ENCODE peak calls at places on chromosomes 1 and 21, in ten cellular contexts. V, Y, D, M, N, Z, C, I, K and Q are unnamed samples.
A peak's percentile ranks its signal among the peaks of the same experiment; 100 is the strongest.

GRCh38 chr21:14120091-14120734 is 90.5 kb downstream of the LIPI start:
- DNase-seq in V (no peak), Y (peak; percentile 33), D (peak; percentile 73), M (no peak), N (peak; percentile 49), Z (no peak), C (peak; percentile 16), I (no peak), K (peak; percentile 75), Q (no peak)

GRCh38 chr1:31441073-31441472 is 28.1 kb downstream of the SERINC2 start:
- DNase-seq in V (no peak), Y (no peak), D (no peak), M (no peak), N (no peak), Z (no peak), C (no peak), I (no peak), K (no peak), Q (no peak)

GRCh38 chr1:207997486-207998268 is 86.8 kb upstream of the CD34 start:
- DNase-seq in V (peak; percentile 75), Y (peak; percentile 88), D (peak; percentile 87), M (peak; percentile 88), N (peak; percentile 78), Z (no peak), C (peak; percentile 64), I (peak; percentile 81), K (peak; percentile 82), Q (peak; percentile 82)

GRCh38 chr1:7493711-7494110 is 277.4 kb upstream of the VAMP3 start:
- DNase-seq in V (peak; percentile 28), Y (no peak), D (no peak), M (no peak), N (no peak), Z (no peak), C (no peak), I (no peak), K (peak; percentile 75), Q (no peak)

GRCh38 chr1:8169364-8170058 is 143.4 kb upstream of the ERRFI1 start:
- DNase-seq in V (no peak), Y (peak; percentile 95), D (peak; percentile 84), M (peak; percentile 93), N (peak; percentile 80), Z (no peak), C (no peak), I (peak; percentile 69), K (peak; percentile 14), Q (peak; percentile 77)

GRCh38 chr1:32521165-32521564 is 18.1 kb upstream of the ZBTB8A start:
- DNase-seq in V (no peak), Y (no peak), D (no peak), M (no peak), N (no peak), Z (no peak), C (no peak), I (no peak), K (no peak), Q (no peak)

GRCh38 chr21:44999972-45000636 is 60.3 kb downstream of the SLX9 start:
- DNase-seq in V (peak; percentile 57), Y (no peak), D (no peak), M (no peak), N (no peak), Z (no peak), C (peak; percentile 8), I (no peak), K (peak; percentile 4), Q (no peak)

GRCh38 chr1:38044224-38045215 is 2.1 kb downstream of the POU3F1 start:
- DNase-seq in V (no peak), Y (no peak), D (no peak), M (no peak), N (no peak), Z (no peak), C (no peak), I (no peak), K (no peak), Q (no peak)

GRCh38 chr1:66475940-66476339 is 58.0 kb upstream of the SGIP1 start:
- DNase-seq in V (no peak), Y (no peak), D (no peak), M (no peak), N (no peak), Z (no peak), C (peak; percentile 48), I (no peak), K (no peak), Q (no peak)

GRCh38 chr1:159009704-159010361 is at the start of gene IFI16:
- DNase-seq in V (no peak), Y (peak; percentile 83), D (peak; percentile 74), M (peak; percentile 98), N (peak; percentile 68), Z (no peak), C (no peak), I (peak; percentile 10), K (no peak), Q (no peak)

GRCh38 chr21:43025636-43026180 is 49.9 kb downstream of the CBS start:
- DNase-seq in V (no peak), Y (no peak), D (no peak), M (peak; percentile 94), N (no peak), Z (no peak), C (no peak), I (no peak), K (no peak), Q (no peak)

GRCh38 chr1:174040387-174040786 is 18.2 kb upstream of the RC3H1 start:
- DNase-seq in V (no peak), Y (peak; percentile 12), D (peak; percentile 26), M (peak; percentile 64), N (no peak), Z (no peak), C (no peak), I (no peak), K (peak; percentile 42), Q (no peak)

GRCh38 chr1:26972390-26972789 is 12.1 kb upstream of the KDF1 start:
- DNase-seq in V (peak; percentile 8), Y (no peak), D (no peak), M (no peak), N (no peak), Z (no peak), C (no peak), I (no peak), K (no peak), Q (no peak)

GRCh38 chr1:220164116-220164515 is 70.2 kb downstream of the IARS2 start:
- DNase-seq in V (no peak), Y (no peak), D (no peak), M (no peak), N (no peak), Z (no peak), C (no peak), I (no peak), K (no peak), Q (no peak)

GRCh38 chr1:53583021-53583902 is 124.1 kb downstream of the DMRTB1 start:
- DNase-seq in V (peak; percentile 36), Y (peak; percentile 64), D (no peak), M (peak; percentile 83), N (no peak), Z (peak; percentile 74), C (no peak), I (no peak), K (no peak), Q (no peak)

GRCh38 chr1:53584446-53585102 is 125.4 kb downstream of the DMRTB1 start:
- DNase-seq in V (peak; percentile 17), Y (no peak), D (no peak), M (no peak), N (no peak), Z (peak; percentile 29), C (no peak), I (no peak), K (no peak), Q (no peak)

GRCh38 chr1:53585116-53585515 is 125.9 kb downstream of the DMRTB1 start:
- DNase-seq in V (peak; percentile 4), Y (peak; percentile 39), D (peak; percentile 45), M (peak; percentile 89), N (no peak), Z (peak; percentile 32), C (no peak), I (no peak), K (no peak), Q (no peak)

GRCh38 chr1:53582211-53583020 is 123.2 kb downstream of the DMRTB1 start:
- DNase-seq in V (peak; percentile 20), Y (no peak), D (no peak), M (no peak), N (no peak), Z (peak; percentile 40), C (no peak), I (no peak), K (no peak), Q (peak; percentile 45)

GRCh38 chr1:53583903-53584210 is 124.7 kb downstream of the DMRTB1 start:
- DNase-seq in V (no peak), Y (no peak), D (no peak), M (no peak), N (no peak), Z (no peak), C (no peak), I (no peak), K (no peak), Q (no peak)
- H3K4me1 ChIP-seq in V (peaks cover 6% of the 10 kb centered on the region), Y (peaks cover 17% of the 10 kb centered on the region), D (no peaks in the 10 kb centered on the region), M (no peaks in the 10 kb centered on the region), N (no peaks in the 10 kb centered on the region), Z (no peaks in the 10 kb centered on the region), C (no peaks in the 10 kb centered on the region), I (no peaks in the 10 kb centered on the region), K (no peaks in the 10 kb centered on the region), Q (no peaks in the 10 kb centered on the region)

DNA sequence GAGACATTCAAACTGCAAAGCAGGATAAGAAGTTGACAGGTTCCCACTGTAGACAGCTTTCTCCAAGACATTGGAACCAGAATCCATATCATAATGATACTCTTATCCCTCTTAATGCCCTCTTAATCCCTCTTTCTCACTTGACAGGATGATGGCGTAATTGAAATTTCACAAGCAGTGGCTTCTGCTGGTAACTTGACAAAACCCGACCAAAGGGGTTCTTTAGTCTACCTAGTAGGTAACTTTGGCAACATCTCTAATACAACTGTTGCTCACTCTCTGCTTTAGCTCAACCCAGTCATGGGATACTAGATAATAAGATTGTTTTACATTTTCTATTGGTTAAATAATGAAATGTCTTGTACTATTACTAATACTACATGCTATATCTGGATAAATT is 34.7 kb downstream of the S100A10 start:
- DNase-seq in V (no peak), Y (no peak), D (no peak), M (no peak), N (no peak), Z (no peak), C (no peak), I (no peak), K (no peak), Q (no peak)
- H3K9me3 ChIP-seq in V (no peaks in the 10 kb centered on the region), Y (no peaks in the 10 kb centered on the region), D (no peaks in the 10 kb centered on the region), M (no peaks in the 10 kb centered on the region), N (no peaks in the 10 kb centered on the region), Z (no peaks in the 10 kb centered on the region), C (no peaks in the 10 kb centered on the region), I (no peaks in the 10 kb centered on the region), K (no peaks in the 10 kb centered on the region), Q (no peaks in the 10 kb centered on the region)

GRCh38 chr1:162475539-162476185 is 22.0 kb upstream of the UHMK1 start:
- DNase-seq in V (no peak), Y (no peak), D (no peak), M (no peak), N (no peak), Z (no peak), C (no peak), I (no peak), K (no peak), Q (no peak)
- TF ChIP-seq CTCF in V (no peak), Y (no peak), D (no peak), M (no peak), N (no peak), Z (no peak), C (no peak), I (no peak), K (peak; percentile 22), Q (no peak)

DNA sequence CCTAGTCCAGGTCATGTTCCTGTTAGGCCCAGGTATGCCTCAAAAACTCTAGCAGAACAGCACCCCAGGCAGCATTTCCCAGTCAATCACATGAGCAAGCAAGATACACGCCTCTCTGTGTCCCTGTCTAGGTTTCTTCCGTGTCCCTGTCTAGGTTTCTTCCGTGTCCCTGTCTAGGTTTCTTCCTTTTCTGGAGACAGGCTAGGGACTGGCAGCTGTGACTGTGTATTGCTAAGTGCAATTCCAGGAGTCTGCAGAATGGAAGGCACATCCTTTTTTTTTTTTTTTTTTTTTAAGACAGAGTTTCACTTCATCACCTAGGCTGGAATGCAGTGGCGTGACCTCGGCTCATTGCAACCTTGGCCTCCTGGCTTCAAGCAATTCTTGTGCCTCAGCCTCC is 77.6 kb downstream of the SETD4 start:
- DNase-seq in V (no peak), Y (no peak), D (no peak), M (no peak), N (no peak), Z (no peak), C (no peak), I (no peak), K (no peak), Q (no peak)
- H3K4me1 ChIP-seq in V (no peaks in the 10 kb centered on the region), Y (peaks cover 15% of the 10 kb centered on the region), D (no peaks in the 10 kb centered on the region), M (no peaks in the 10 kb centered on the region), N (no peaks in the 10 kb centered on the region), Z (no peaks in the 10 kb centered on the region), C (no peaks in the 10 kb centered on the region), I (no peaks in the 10 kb centered on the region), K (no peaks in the 10 kb centered on the region), Q (no peaks in the 10 kb centered on the region)